ENCODE peak calls at places on chromosomes 3 and 15, in seven cellular contexts. X, E, N, I, A, M and D are unnamed samples. For H3K4me1, the result is how much of the 10 kb centered on the place peaks cover.

GRCh38 chr3:135766113-135766512 is 199.4 kb upstream of the PPP2R3A start:
- DNase-seq in I (no peak), A (no peak), X (no peak), N (no peak), M (no peak), E (no peak), D (no peak)

GRCh38 chr3:44762170-44762677 is 630 bp downstream of the KIF15 start:
- DNase-seq in A (no peak), I (no peak), N (no peak), M (no peak), X (no peak), E (no peak), D (no peak)

GRCh38 chr3:179949428-179949827 is 87.3 kb downstream of the PEX5L start:
- DNase-seq in A (no peak), X (no peak), M (no peak), E (no peak), N (no peak), I (no peak), D (no peak)

GRCh38 chr15:36024066-36024465 is 478.1 kb upstream of the DPH6 start:
- DNase-seq in E (no peak), A (no peak), N (peak), I (no peak), M (no peak), X (peak), D (peak)

GRCh38 chr3:61589856-61590255 is 28.5 kb downstream of the PTPRG start:
- DNase-seq in E (no peak), I (no peak), A (no peak), M (no peak), X (peak), N (no peak), D (peak)

GRCh38 chr3:184742676-184743135 is 30.8 kb upstream of the MAGEF1 start:
- DNase-seq in E (peak), N (no peak), M (peak), X (no peak), A (no peak), I (no peak), D (no peak)

GRCh38 chr3:45939341-45939771 is 3.9 kb upstream of the CXCR6 start:
- DNase-seq in X (no peak), E (no peak), M (peak), I (no peak), A (no peak), N (no peak), D (no peak)

GRCh38 chr3:107752202-107752990 is 229.6 kb downstream of the BBX start:
- DNase-seq in M (peak), I (peak), N (no peak), A (no peak), X (peak), E (no peak), D (peak)

GRCh38 chr3:56052219-56052618 is 416.0 kb downstream of the ERC2 start:
- DNase-seq in M (no peak), I (no peak), N (no peak), A (no peak), E (no peak), X (no peak), D (no peak)

GRCh38 chr3:72086051-72086711 is 301.2 kb upstream of the PROK2 start:
- DNase-seq in A (peak), M (peak), E (no peak), I (no peak), N (no peak), X (peak), D (no peak)

DNA sequence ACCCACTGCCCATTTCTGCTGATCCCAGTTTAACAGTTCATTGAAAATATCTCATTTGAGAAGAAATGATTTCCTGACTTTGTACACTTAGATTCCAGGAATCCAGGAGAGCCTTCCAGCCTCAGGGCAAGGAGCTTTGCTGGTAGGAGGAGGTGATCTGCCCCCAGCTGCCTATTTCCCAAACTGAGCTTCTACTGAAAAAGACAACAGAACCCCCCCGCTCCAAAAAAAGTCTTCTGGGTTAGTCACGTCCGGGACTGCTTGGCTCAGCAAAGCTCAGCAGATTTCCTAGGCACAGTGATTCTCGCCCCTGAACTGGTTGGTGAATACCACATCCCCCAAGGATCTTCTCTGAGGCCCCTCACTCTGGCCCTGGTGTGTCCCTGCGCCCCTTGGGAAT is 13.1 kb downstream of the SLC6A6 start:
- DNase-seq in E (no peak), A (no peak), I (no peak), N (no peak), M (no peak), X (peak), D (peak)
- H3K4me1 ChIP-seq in E (under half), A (under half), I (under half), N (half or more), M (under half), X (under half), D (under half)

GRCh38 chr15:59299919-59300617 is 72.6 kb downstream of the MYO1E start:
- DNase-seq in I (peak), X (peak), E (peak), N (peak), M (peak), A (peak), D (peak)

GRCh38 chr15:59303136-59303535 is 69.5 kb downstream of the MYO1E start:
- DNase-seq in E (peak), A (no peak), X (no peak), I (no peak), M (no peak), N (no peak), D (no peak)

GRCh38 chr15:59300618-59301139 is 72.0 kb downstream of the MYO1E start:
- DNase-seq in A (peak), E (peak), N (peak), I (no peak), X (no peak), M (no peak), D (no peak)

GRCh38 chr15:59303641-59304433 is 68.8 kb downstream of the MYO1E start:
- DNase-seq in M (no peak), X (peak), A (no peak), N (no peak), I (no peak), E (peak), D (no peak)

DNA sequence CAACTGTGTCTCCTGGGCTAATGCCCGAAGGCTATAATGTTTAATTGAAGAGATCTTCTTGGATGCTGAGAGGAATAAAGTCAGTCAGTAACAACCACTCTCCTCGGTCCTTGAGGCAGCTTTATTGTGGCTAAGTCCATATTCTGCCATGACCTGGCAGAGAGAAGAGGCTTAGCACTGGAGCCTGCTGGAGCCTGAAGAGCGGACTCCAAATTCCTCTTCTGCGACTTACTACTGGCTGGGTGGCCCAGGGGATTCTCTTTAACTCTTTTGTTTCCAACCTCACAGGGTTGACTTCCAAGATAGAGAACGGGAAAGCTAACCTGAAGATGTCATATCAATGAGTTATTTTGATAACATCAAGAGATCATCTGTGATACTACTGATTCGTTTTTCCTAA is 71.1 kb downstream of the MYO1E start:
- DNase-seq in N (no peak), E (peak), I (no peak), X (no peak), A (no peak), M (no peak), D (no peak)
- H3K27ac ChIP-seq in N (no peak), E (peak), I (peak), X (peak), A (no peak), M (no peak), D (peak)

GRCh38 chr3:152396867-152397266 is 128.1 kb downstream of the MBNL1 start:
- DNase-seq in M (no peak), X (peak), I (no peak), A (no peak), N (no peak), E (no peak), D (no peak)
- H3K4me1 ChIP-seq in M (under half), X (under half), I (under half), A (under half), N (half or more), E (half or more), D (under half)

GRCh38 chr15:52559583-52559982 is 9.2 kb downstream of the ARPP19 start:
- DNase-seq in X (peak), N (no peak), I (no peak), M (no peak), A (no peak), E (no peak), D (peak)

GRCh38 chr15:52567886-52568568 is 803 bp downstream of the ARPP19 start:
- DNase-seq in A (peak), E (no peak), X (peak), N (no peak), M (peak), I (peak), D (peak)

GRCh38 chr15:52566889-52567288 is 1.9 kb downstream of the ARPP19 start:
- DNase-seq in I (no peak), M (no peak), N (no peak), X (no peak), A (no peak), E (no peak), D (no peak)

GRCh38 chr15:52559022-52559421 is 9.8 kb downstream of the ARPP19 start:
- DNase-seq in E (no peak), M (no peak), A (no peak), N (no peak), X (no peak), I (no peak), D (no peak)

GRCh38 chr15:52563499-52564060 is 5.2 kb downstream of the ARPP19 start:
- DNase-seq in X (no peak), M (no peak), N (no peak), E (no peak), A (no peak), I (no peak), D (no peak)
- H3K27ac ChIP-seq in X (no peak), M (no peak), N (no peak), E (no peak), A (no peak), I (no peak), D (no peak)